ENCODE peak calls at places on chromosomes 7 and 10, in seven cellular contexts. L, H, R, F, Y, U and P are unnamed samples.

GRCh38 chr10:77163670-77164348 is 473.8 kb downstream of the KCNMA1 start:
- DNase-seq in L (peak; percentile 94), H (no peak), U (peak; percentile 91), F (peak; percentile 88), R (no peak), Y (peak; percentile 99), P (peak; percentile 29)

GRCh38 chr7:42945821-42946615 is 13.8 kb downstream of the MRPL32 start:
- DNase-seq in R (no peak), U (no peak), Y (no peak), L (no peak), F (no peak), H (no peak), P (no peak)

GRCh38 chr7:6175642-6176041 is 96.8 kb downstream of the CYTH3 start:
- DNase-seq in F (no peak), U (no peak), L (no peak), H (no peak), R (no peak), Y (peak; percentile 57), P (no peak)

GRCh38 chr7:135291809-135292253 is 58.2 kb downstream of the STRA8 start:
- DNase-seq in Y (peak; percentile 86), F (no peak), R (no peak), L (peak; percentile 94), H (no peak), U (no peak), P (no peak)

GRCh38 chr10:117216611-117217195 is 19.4 kb downstream of the KCNK18 start:
- DNase-seq in U (peak; percentile 35), H (peak; percentile 80), R (peak; percentile 69), F (peak; percentile 89), Y (peak; percentile 57), L (no peak), P (peak; percentile 56)

GRCh38 chr10:95530021-95530420 is 31.1 kb downstream of the SORBS1 start:
- DNase-seq in F (no peak), L (no peak), R (no peak), Y (no peak), H (no peak), U (no peak), P (no peak)

GRCh38 chr10:46547331-46547880 is 9.1 kb downstream of the GPRIN2 start:
- DNase-seq in F (no peak), U (peak; percentile 12), Y (no peak), R (no peak), H (no peak), L (peak; percentile 62), P (peak; percentile 1)

GRCh38 chr10:90871279-90871760 is 454 bp upstream of the RPP30 start:
- DNase-seq in F (peak; percentile 77), L (no peak), Y (peak; percentile 81), U (peak; percentile 34), H (peak; percentile 89), R (no peak), P (no peak)

GRCh38 chr7:119482671-119483070 is 790.3 kb upstream of the KCND2 start:
- DNase-seq in Y (no peak), R (no peak), U (no peak), H (no peak), L (no peak), F (no peak), P (no peak)

GRCh38 chr7:128215739-128216138 is 25.3 kb upstream of the LEP start:
- DNase-seq in U (no peak), Y (peak; percentile 18), F (no peak), H (no peak), R (no peak), L (no peak), P (no peak)

GRCh38 chr10:121525276-121526039 is 72.8 kb downstream of the FGFR2 start:
- DNase-seq in Y (no peak), U (peak; percentile 64), F (peak; percentile 35), L (no peak), R (no peak), H (no peak), P (no peak)

GRCh38 chr7:94040254-94040653 is 36.1 kb upstream of the BET1 start:
- DNase-seq in U (no peak), Y (no peak), F (peak; percentile 11), H (no peak), L (no peak), R (no peak), P (no peak)

GRCh38 chr10:44864042-44864436 is 47.1 kb upstream of the TMEM72 start:
- DNase-seq in Y (no peak), R (peak; percentile 37), F (peak; percentile 78), H (no peak), L (no peak), U (no peak), P (peak; percentile 72)
- H3K27ac ChIP-seq in Y (no peak overlapping the region), R (peak overlapping the region; percentile 72), F (peak overlapping the region; percentile 75), H (no peak overlapping the region), L (no peak overlapping the region), U (peak overlapping the region; percentile 71), P (peak overlapping the region; percentile 75)

GRCh38 chr7:15556706-15557105 is 5.1 kb downstream of the AGMO start:
- DNase-seq in H (no peak), L (no peak), U (no peak), R (no peak), F (no peak), Y (no peak), P (no peak)
- H3K9me3 ChIP-seq in H (no peaks in the 10 kb centered on the region), L (no peaks in the 10 kb centered on the region), U (no peaks in the 10 kb centered on the region), R (peaks cover 3% of the 10 kb centered on the region), F (no peaks in the 10 kb centered on the region), Y (no peaks in the 10 kb centered on the region), P (no peaks in the 10 kb centered on the region)

DNA sequence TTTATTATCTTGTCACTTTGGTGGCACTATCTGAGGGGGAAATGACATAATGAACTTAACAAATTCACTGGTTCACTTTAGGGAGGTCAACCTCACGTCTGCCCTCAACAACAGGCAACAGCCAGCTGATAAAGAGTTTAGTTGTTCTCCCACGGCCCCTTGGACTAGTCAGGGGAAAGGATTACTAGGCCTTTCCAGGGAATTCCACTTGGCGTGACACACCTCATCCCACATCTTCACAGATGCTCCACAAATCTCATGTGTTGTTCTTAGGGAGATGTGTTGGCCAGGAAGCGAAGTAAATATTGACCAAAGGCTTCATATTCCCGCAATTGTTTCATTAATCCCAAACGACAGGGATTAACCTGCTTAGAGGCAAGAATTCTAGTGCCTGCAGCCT is 183.5 kb upstream of the CDCA7L start:
- DNase-seq in Y (no peak), F (no peak), H (no peak), L (no peak), U (no peak), R (no peak), P (no peak)
- H3K27ac ChIP-seq in Y (no peak overlapping the region), F (no peak overlapping the region), H (no peak overlapping the region), L (no peak overlapping the region), U (peak overlapping the region; percentile 35), R (peak overlapping the region; percentile 60), P (no peak overlapping the region)

DNA sequence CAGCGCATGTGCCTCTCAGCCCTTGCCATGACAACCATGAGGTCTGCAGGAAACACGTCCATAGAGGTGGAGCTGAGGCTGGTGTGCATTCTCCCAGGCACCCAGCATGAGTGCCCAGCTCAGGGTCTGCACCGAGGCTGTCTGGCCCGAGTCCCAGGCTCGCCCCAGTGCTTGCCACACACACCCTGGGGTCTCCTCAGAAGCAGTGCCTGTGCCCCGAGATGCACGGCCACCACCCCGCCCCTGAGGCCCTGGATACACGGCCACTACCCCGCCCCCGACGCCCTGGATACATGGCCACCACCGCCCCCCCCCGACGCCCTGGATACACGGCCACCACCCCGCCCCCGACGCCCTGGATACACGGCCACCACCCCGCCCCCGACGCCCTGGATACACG is 529.7 kb downstream of the DNAJB6 start:
- DNase-seq in L (no peak), R (no peak), Y (no peak), H (no peak), U (no peak), F (no peak), P (no peak)
- H3K9me3 ChIP-seq in L (no peaks in the 10 kb centered on the region), R (peaks cover 6% of the 10 kb centered on the region), Y (peaks cover 57% of the 10 kb centered on the region), H (peaks cover 5% of the 10 kb centered on the region), U (no peaks in the 10 kb centered on the region), F (no peaks in the 10 kb centered on the region), P (no peaks in the 10 kb centered on the region)

DNA sequence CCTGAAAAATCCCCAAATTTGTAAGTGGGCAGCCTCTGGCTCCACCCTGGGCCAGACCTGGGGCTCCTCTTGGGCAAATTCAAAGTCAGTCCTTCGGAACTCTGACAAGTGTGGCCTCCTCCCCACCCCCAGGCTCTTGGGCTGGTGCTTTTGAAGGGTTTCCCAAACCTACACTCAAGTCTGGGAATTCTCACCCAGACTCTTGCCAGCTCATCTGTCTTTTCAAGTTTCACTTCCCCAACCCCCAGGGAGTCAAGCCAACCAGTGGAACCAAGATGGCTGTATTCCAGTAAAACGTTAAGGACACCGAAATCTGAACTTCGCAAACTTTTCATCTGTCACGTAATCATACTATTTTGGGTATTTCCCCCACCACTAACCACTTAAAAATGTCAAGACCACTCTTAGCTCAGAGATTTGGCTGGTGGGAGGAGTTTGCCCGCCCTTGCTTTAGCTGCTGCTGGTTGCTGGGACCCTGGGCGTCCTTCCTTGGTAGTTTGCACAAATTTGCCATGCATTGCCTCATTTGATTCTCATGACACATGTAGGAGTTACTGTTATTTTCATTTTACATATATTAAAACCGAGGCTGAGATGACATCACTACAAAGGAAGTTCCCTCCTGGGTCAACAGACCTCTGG is 1.7 kb upstream of the MYO1G start:
- DNase-seq in L (no peak), F (no peak), U (no peak), H (peak; percentile 69), Y (peak; percentile 83), R (no peak), P (no peak)
- H3K27ac ChIP-seq in L (peak overlapping the region; percentile 63), F (no peak overlapping the region), U (no peak overlapping the region), H (peak overlapping the region; percentile 80), Y (peak overlapping the region; percentile 60), R (peak overlapping the region; percentile 91), P (no peak overlapping the region)

GRCh38 chr10:21830037-21830436 is 173.5 kb downstream of the DNAJC1 start:
- DNase-seq in L (no peak), U (no peak), Y (no peak), R (no peak), F (no peak), H (no peak), P (no peak)

GRCh38 chr10:21826725-21827124 is 176.8 kb downstream of the DNAJC1 start:
- DNase-seq in U (no peak), F (no peak), Y (no peak), H (no peak), L (no peak), R (no peak), P (no peak)

GRCh38 chr10:21827308-21827707 is 176.2 kb downstream of the DNAJC1 start:
- DNase-seq in U (no peak), L (no peak), H (no peak), Y (no peak), R (no peak), F (no peak), P (no peak)

GRCh38 chr10:21832751-21833150 is 170.8 kb downstream of the DNAJC1 start:
- DNase-seq in H (no peak), R (no peak), F (no peak), Y (no peak), U (no peak), L (no peak), P (no peak)

DNA sequence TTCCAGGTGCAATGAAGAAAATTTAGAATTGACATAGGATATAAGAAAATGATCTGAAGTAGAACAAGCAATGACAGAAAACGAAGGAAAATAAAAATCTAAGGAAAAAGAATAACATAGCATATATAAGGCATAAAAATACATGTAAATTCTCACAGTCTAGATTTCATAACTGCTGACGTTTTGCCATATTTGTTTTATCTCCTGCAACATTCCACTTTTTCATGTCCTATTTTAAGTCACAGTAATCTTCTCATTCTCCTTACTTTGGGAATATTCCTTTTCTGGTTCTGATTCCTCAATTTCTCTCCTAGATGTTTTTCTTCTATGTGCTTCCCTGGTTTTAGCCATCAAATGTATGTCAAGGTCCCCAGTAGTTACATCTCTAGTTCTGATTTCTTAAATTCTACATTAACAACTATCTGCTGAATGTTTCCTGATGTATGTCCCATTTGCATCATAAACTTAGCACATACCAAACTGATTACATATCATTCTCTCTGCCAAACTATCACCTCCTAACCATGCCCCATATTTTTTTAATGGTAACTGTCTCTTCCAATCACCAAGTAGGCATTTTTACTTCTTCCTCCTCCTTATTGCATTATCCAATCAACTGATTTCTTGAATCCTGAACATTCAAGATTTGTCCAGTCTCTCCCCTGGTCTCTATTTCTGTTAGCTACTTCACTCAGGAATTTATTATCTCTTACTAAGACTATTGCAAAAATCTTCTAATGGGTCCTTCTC is 171.4 kb downstream of the DNAJC1 start:
- DNase-seq in L (no peak), Y (peak; percentile 60), H (no peak), R (no peak), F (no peak), U (no peak), P (no peak)
- H3K9me3 ChIP-seq in L (peaks cover 18% of the 10 kb centered on the region), Y (peaks cover 19% of the 10 kb centered on the region), H (peaks cover 23% of the 10 kb centered on the region), R (peaks cover 89% of the 10 kb centered on the region), F (peaks cover 44% of the 10 kb centered on the region), U (peaks cover 12% of the 10 kb centered on the region), P (no peaks in the 10 kb centered on the region)